ENCODE peak calls at places on chromosomes 12 and 14, in seven cellular contexts. V is mesenchymal stem cell, M is mesendoderm, W is neuronal stem cell, E is IMR-90, H is H1, D is trophoblast cell. U is an unnamed sample.

GRCh38 chr12:122322501-122322900 is 56.2 kb upstream of the VPS33A start:
- DNase-seq in V (peak), E (peak), M (peak), W (no peak), H (no peak), D (no peak), U (no peak)

GRCh38 chr14:76351941-76352340 is 24.0 kb upstream of the ESRRB start:
- DNase-seq in V (no peak), M (no peak), H (no peak), E (no peak), W (no peak), D (no peak), U (no peak)

GRCh38 chr12:88801227-88802225 is 221.3 kb upstream of the KITLG start:
- DNase-seq in E (no peak), V (no peak), W (no peak), H (no peak), D (no peak), M (no peak), U (no peak)

GRCh38 chr12:119925269-119925668 is 48.1 kb upstream of the CIT start:
- DNase-seq in E (no peak), V (no peak), H (no peak), M (no peak), D (no peak), W (no peak), U (no peak)

GRCh38 chr14:93035585-93035916 is 80.2 kb downstream of the ITPK1 start:
- DNase-seq in D (no peak), V (no peak), E (no peak), H (no peak), M (no peak), W (no peak), U (no peak)

GRCh38 chr12:65822732-65823480 is 1.4 kb upstream of the HMGA2 start:
- DNase-seq in W (peak), H (peak), E (peak), M (peak), V (peak), D (no peak), U (peak)

GRCh38 chr12:2959194-2959507 is at the start of gene TEAD4:
- DNase-seq in E (peak), W (peak), H (peak), D (peak), V (peak), M (peak), U (peak)

GRCh38 chr14:64932231-64932630 is 10.3 kb downstream of the GPX2 start:
- DNase-seq in W (no peak), E (no peak), D (no peak), H (no peak), M (no peak), V (no peak), U (no peak)

GRCh38 chr12:57048423-57048822 is 1.5 kb downstream of the MYO1A start:
- DNase-seq in V (no peak), M (no peak), E (no peak), H (no peak), W (no peak), D (no peak), U (no peak)

GRCh38 chr12:92288533-92288932 is 142.9 kb upstream of the BTG1 start:
- DNase-seq in H (no peak), M (no peak), V (no peak), D (no peak), W (no peak), E (no peak), U (no peak)

GRCh38 chr14:103724116-103724515 is 8.5 kb downstream of the ZFYVE21 start:
- DNase-seq in M (no peak), E (peak), D (no peak), H (no peak), V (no peak), W (no peak), U (no peak)

GRCh38 chr12:118544569-118544968 is 168.2 kb downstream of the SUDS3 start:
- DNase-seq in D (peak), H (no peak), M (peak), E (peak), W (no peak), V (peak), U (peak)

GRCh38 chr12:127282786-127283565 is 984.0 kb upstream of the TMEM132C start:
- DNase-seq in V (no peak), H (no peak), W (no peak), M (no peak), E (no peak), D (no peak), U (no peak)

GRCh38 chr12:111112699-111113098 is 192.3 kb upstream of the MYL2 start:
- DNase-seq in E (no peak), D (no peak), W (no peak), H (no peak), V (no peak), M (no peak), U (no peak)

GRCh38 chr14:76699901-76700590 is 61.2 kb upstream of the VASH1 start:
- DNase-seq in E (no peak), W (no peak), M (no peak), H (peak), D (no peak), V (no peak), U (no peak)

DNA sequence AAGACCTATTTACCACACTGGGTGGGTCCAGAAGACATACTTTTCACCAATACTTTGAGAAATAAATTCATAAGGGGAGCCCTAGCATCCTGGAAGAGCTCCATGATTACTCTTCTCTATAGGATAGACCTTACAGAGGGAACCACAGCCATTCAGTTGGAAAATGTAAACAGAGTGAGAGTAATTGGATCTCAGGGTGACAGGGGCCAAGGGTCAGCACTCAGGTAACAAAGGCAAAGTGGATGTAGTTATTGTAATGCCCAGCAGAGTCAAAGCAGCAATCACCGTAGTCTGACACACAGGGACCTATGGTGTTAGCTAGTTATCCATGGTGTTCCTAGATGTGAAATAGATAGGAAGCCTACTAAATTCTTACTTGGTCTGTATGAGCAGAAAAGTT is 10.8 kb upstream of the GTF2A1 start:
- DNase-seq in M (no peak), D (no peak), V (no peak), H (no peak), W (no peak), E (no peak), U (no peak)
- H2AK5ac ChIP-seq in M (no peak), D (no peak), V (no peak), H (no peak), W (no peak), E (no peak), U (no peak)

GRCh38 chr14:57480044-57480443 is 13.6 kb downstream of the CCDC198 start:
- DNase-seq in W (no peak), H (no peak), V (peak), D (no peak), M (no peak), E (no peak), U (no peak)
- H2AK5ac ChIP-seq in W (no peak), H (no peak), V (no peak), D (no peak), M (no peak), E (no peak), U (no peak)

GRCh38 chr12:14619731-14620501 is 52.2 kb upstream of the PLBD1 start:
- DNase-seq in W (no peak), E (no peak), D (no peak), M (peak), V (no peak), H (no peak), U (no peak)
- H2AK5ac ChIP-seq in W (no peak), E (no peak), D (no peak), M (no peak), V (no peak), H (no peak), U (no peak)

DNA sequence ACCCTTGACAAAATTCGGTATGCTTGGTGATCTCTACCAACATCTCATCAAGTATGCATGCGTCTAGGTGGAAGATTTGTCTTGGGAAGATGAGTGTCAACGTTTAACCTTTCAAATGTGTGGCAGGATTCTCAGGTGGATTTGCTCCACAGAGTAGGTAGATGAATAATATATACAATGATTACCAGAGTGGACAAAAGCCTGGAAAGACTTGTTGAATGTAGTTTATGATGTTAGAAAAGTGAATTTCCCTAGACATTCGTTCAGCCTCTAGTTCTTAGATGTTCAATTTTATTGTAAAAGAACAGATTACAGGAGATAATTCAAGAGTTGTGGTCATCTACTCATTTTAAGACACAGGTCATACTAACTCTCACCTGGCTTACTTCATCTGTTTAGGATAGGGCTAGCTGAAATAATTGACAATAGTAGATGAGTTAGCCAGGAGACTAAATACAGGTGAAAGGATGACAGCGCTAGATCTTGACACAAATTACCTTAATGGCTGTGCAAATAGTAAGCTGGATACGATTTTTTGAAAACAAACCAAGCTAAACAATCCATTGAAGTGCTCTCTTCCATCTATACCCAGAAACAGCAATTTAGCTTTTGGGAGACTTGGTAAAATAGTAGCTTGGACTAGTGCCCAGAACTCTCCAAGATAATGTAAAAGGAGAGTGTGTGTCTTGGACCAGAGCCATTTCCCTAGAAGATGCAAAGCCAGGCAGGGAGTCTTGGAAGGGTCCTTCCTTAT is 168.0 kb downstream of the DACT1 start:
- DNase-seq in V (peak), M (no peak), D (no peak), H (no peak), E (peak), W (no peak), U (no peak)
- H2AK5ac ChIP-seq in V (no peak), M (no peak), D (no peak), H (no peak), E (no peak), W (no peak), U (no peak)

GRCh38 chr12:124704619-124705018 is 137.2 kb upstream of the NCOR2 start:
- DNase-seq in E (no peak), D (no peak), H (no peak), M (no peak), V (no peak), W (no peak), U (no peak)
- H2AK5ac ChIP-seq in E (no peak), D (no peak), H (no peak), M (no peak), V (no peak), W (peak), U (no peak)